ENCODE peak calls at places on chromosomes 2 and 18, in nine cellular contexts. F is lower lobe of right lung; H is heart right ventricle; S is GM10248; B is cardiac fibroblast; N is CD4-positive, alpha-beta T cell; K is adrenal gland; L is brain microvascular endothelial cell; A is AG04449. C is an unnamed sample.

GRCh38 chr2:234240917-234241316 is 190.4 kb downstream of the SPP2 start:
- DNase-seq in F (no peak), H (no peak), S (no peak), B (no peak), N (no peak), K (no peak), L (peak), A (no peak), C (no peak)

GRCh38 chr2:54240515-54241219 is 15.4 kb downstream of the TSPYL6 start:
- DNase-seq in F (no peak), H (no peak), S (no peak), B (peak), N (no peak), K (no peak), L (peak), A (no peak), C (no peak)

GRCh38 chr2:202035089-202035940 is 1.7 kb downstream of the FZD7 start:
- DNase-seq in F (peak), H (peak), S (no peak), B (peak), N (peak), K (peak), L (peak), A (no peak), C (peak)

GRCh38 chr2:29108225-29108624 is 7.0 kb upstream of the CLIP4 start:
- DNase-seq in F (no peak), H (no peak), S (no peak), B (peak), N (no peak), K (no peak), L (peak), A (peak), C (peak)

GRCh38 chr18:36516258-36516657 is 218.7 kb downstream of the FHOD3 start:
- DNase-seq in F (no peak), H (no peak), S (no peak), B (no peak), N (no peak), K (no peak), L (no peak), A (no peak), C (no peak)

GRCh38 chr2:27831279-27832050 is 58.7 kb downstream of the RBKS start:
- DNase-seq in F (no peak), H (no peak), S (no peak), B (peak), N (no peak), K (no peak), L (no peak), A (no peak), C (no peak)

GRCh38 chr18:3836483-3836882 is 386.5 kb downstream of the TGIF1 start:
- DNase-seq in F (no peak), H (no peak), S (no peak), B (no peak), N (no peak), K (no peak), L (no peak), A (no peak), C (no peak)

GRCh38 chr2:185208261-185208660 is 530.3 kb upstream of the FSIP2 start:
- DNase-seq in F (no peak), H (no peak), S (no peak), B (peak), N (no peak), K (peak), L (peak), A (no peak), C (peak)

GRCh38 chr18:1392046-1392445 is 487.4 kb downstream of the ADCYAP1 start:
- DNase-seq in F (no peak), H (no peak), S (no peak), B (no peak), N (no peak), K (no peak), L (no peak), A (no peak), C (no peak)

GRCh38 chr2:161017780-161018440 is 142.3 kb upstream of the TANK start:
- DNase-seq in F (no peak), H (no peak), S (no peak), B (peak), N (no peak), K (no peak), L (no peak), A (no peak), C (no peak)

GRCh38 chr2:240467659-240468299 is 32.3 kb downstream of the GPC1 start:
- DNase-seq in F (no peak), H (no peak), S (no peak), B (no peak), N (no peak), K (peak), L (no peak), A (no peak), C (peak)

GRCh38 chr2:240467149-240467642 is 31.7 kb downstream of the GPC1 start:
- DNase-seq in F (no peak), H (no peak), S (no peak), B (no peak), N (no peak), K (peak), L (no peak), A (no peak), C (peak)

GRCh38 chr2:240468300-240469238 is 33.1 kb downstream of the GPC1 start:
- DNase-seq in F (no peak), H (peak), S (no peak), B (no peak), N (no peak), K (peak), L (no peak), A (no peak), C (peak)

GRCh38 chr2:240469747-240470146 is 34.3 kb downstream of the GPC1 start:
- DNase-seq in F (no peak), H (no peak), S (no peak), B (no peak), N (no peak), K (peak), L (no peak), A (no peak), C (no peak)

DNA sequence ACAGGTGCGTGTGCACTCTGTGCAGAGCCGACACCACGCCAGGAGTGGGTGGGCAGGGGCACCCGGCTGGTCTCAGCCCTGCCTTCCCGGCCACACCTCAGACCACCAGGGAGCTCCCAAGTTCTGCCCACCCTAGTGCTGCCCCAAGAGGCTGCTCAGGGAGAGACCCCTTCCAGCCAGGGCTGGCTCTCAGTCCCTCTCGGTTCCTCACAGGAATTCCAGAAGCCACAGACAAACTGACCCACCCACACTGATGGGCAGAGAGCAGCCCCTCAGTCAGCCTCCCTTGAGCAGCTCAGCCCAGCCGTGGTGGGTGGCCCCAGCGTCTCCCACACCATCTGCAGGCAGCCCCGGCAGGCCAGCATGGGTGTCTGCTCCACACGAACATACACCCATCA is 33.8 kb downstream of the GPC1 start:
- DNase-seq in F (no peak), H (peak), S (no peak), B (no peak), N (no peak), K (peak), L (no peak), A (no peak), C (peak)
- TF ChIP-seq CTCF in F (no peak), H (no peak), S (no peak), B (no peak), N (no peak), K (no peak), L (no peak), A (no peak), C (no peak)

GRCh38 chr2:120632796-120633646 is 102.6 kb upstream of the GLI2 start:
- DNase-seq in F (no peak), H (no peak), S (no peak), B (no peak), N (no peak), K (no peak), L (no peak), A (no peak), C (no peak)

GRCh38 chr2:120629241-120629895 is 106.3 kb upstream of the GLI2 start:
- DNase-seq in F (no peak), H (no peak), S (no peak), B (no peak), N (no peak), K (no peak), L (no peak), A (no peak), C (no peak)

GRCh38 chr2:120631241-120631640 is 104.4 kb upstream of the GLI2 start:
- DNase-seq in F (no peak), H (no peak), S (no peak), B (no peak), N (no peak), K (no peak), L (no peak), A (no peak), C (no peak)

GRCh38 chr2:120630031-120630701 is 105.5 kb upstream of the GLI2 start:
- DNase-seq in F (peak), H (no peak), S (no peak), B (no peak), N (no peak), K (no peak), L (no peak), A (no peak), C (no peak)

DNA sequence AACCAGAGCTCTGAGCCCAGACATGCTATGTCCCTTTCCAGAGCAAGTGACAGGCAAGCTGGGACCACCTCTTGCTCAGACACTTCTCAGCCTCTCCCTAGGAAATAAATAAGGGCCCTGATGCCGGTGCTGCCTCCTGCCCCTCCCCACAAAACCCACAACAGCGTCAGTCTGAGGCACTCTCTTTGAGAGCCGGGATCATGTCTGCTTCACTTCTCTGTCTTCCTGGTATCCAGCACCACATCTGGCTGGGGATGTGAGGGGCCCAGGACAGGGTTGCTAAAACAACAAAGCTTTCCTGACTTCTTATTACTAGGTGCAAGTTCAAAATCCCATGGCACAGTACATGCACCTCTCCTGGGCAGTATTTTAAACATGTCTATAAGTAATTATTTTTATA is 103.9 kb upstream of the GLI2 start:
- DNase-seq in F (no peak), H (no peak), S (no peak), B (peak), N (no peak), K (no peak), L (no peak), A (no peak), C (no peak)
- TF ChIP-seq CTCF in F (no peak), H (no peak), S (no peak), B (no peak), N (no peak), K (no peak), L (no peak), A (no peak), C (no peak)

DNA sequence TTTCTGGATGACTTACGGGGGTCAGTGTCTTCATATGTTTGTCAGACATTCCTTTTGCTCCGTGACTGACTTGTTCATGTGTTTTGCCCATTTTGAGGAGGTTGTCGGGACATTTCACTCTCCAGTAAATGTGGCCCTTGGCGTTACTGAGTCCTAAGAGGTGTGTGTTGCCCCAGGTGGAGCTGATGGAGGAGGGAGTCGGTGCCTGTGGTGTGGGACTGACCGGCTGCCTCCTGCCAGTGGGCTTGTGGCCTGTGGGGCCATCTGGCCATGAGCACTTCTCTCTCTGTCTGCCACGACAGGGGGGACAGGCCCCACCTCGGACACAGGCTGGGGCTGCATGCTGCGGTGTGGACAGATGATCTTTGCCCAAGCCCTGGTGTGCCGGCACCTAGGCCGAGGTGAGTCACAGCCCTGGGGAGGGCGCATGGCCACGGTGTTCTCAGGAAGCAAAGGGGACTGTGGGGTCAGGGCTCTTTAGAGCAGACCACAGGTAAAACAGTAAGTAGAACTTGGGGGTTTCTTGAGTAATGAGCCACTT is 15.8 kb downstream of the ATG4B start:
- DNase-seq in F (no peak), H (no peak), S (no peak), B (no peak), N (no peak), K (no peak), L (no peak), A (no peak), C (no peak)
- TF ChIP-seq CTCF in F (no peak), H (no peak), S (no peak), B (no peak), N (no peak), K (no peak), L (no peak), A (no peak), C (no peak)

GRCh38 chr2:169491378-169491777 is 12.1 kb downstream of the BBS5 start:
- DNase-seq in F (no peak), H (no peak), S (no peak), B (no peak), N (no peak), K (no peak), L (no peak), A (no peak), C (no peak)
- TF ChIP-seq CTCF in F (no peak), H (no peak), S (no peak), B (no peak), N (no peak), K (no peak), L (no peak), A (no peak), C (no peak)

GRCh38 chr2:26230806-26231205 is 13.6 kb downstream of the HADHA start:
- DNase-seq in F (no peak), H (no peak), S (no peak), B (no peak), N (no peak), K (no peak), L (no peak), A (no peak), C (no peak)

GRCh38 chr2:26238301-26238958 is 6.0 kb downstream of the HADHA start:
- DNase-seq in F (no peak), H (no peak), S (no peak), B (peak), N (no peak), K (no peak), L (no peak), A (no peak), C (no peak)

GRCh38 chr2:26229595-26229994 is 14.8 kb downstream of the HADHA start:
- DNase-seq in F (no peak), H (no peak), S (no peak), B (no peak), N (no peak), K (no peak), L (no peak), A (no peak), C (no peak)

GRCh38 chr2:26237868-26238267 is 6.6 kb downstream of the HADHA start:
- DNase-seq in F (no peak), H (no peak), S (no peak), B (no peak), N (no peak), K (no peak), L (no peak), A (no peak), C (no peak)

GRCh38 chr2:26235089-26235488 is 9.3 kb downstream of the HADHA start:
- DNase-seq in F (no peak), H (no peak), S (no peak), B (peak), N (no peak), K (no peak), L (no peak), A (no peak), C (no peak)
- TF ChIP-seq CTCF in F (no peak), H (peak), S (no peak), B (no peak), N (peak), K (peak), L (peak), A (no peak), C (peak)

GRCh38 chr2:227377461-227378351 is 1.4 kb downstream of the TM4SF20 start:
- DNase-seq in F (no peak), H (no peak), S (no peak), B (no peak), N (no peak), K (no peak), L (no peak), A (no peak), C (no peak)
- TF ChIP-seq CTCF in F (no peak), H (no peak), S (peak), B (peak), N (no peak), K (no peak), L (no peak), A (no peak), C (no peak)

GRCh38 chr2:45729753-45730512 is 78.5 kb downstream of the PRKCE start:
- DNase-seq in F (no peak), H (no peak), S (peak), B (no peak), N (no peak), K (no peak), L (peak), A (no peak), C (no peak)
- TF ChIP-seq CTCF in F (peak), H (peak), S (peak), B (peak), N (no peak), K (peak), L (peak), A (no peak), C (peak)

C was measured in neural crest cell.